ENCODE peak calls at places on chromosome 22, in five cellular contexts. X, B, L, A and S are unnamed samples.

GRCh38 chr22:16806401-16806800 is 18.8 kb downstream of the XKR3 start:
- DNase-seq in B (no peak), X (no peak), A (no peak), L (no peak), S (no peak)

GRCh38 chr22:41203118-41203517 is 2.0 kb upstream of the L3MBTL2 start:
- DNase-seq in X (no peak), A (no peak), L (no peak), B (no peak), S (no peak)

GRCh38 chr22:28829358-28830181 is 29.2 kb upstream of the XBP1 start:
- DNase-seq in X (peak), L (peak), B (peak), A (peak), S (peak)

GRCh38 chr22:50577987-50578775 is at the start of gene CPT1B:
- DNase-seq in A (no peak), X (no peak), L (no peak), B (no peak), S (no peak)

GRCh38 chr22:50209893-50210292 is 9.1 kb downstream of the SELENOO start:
- DNase-seq in B (peak), X (peak), A (peak), L (peak), S (no peak)

GRCh38 chr22:41094036-41094435 is 1.6 kb downstream of the EP300 start:
- DNase-seq in L (no peak), B (peak), A (no peak), X (peak), S (no peak)

GRCh38 chr22:22474733-22475132 is 33.8 kb downstream of the ZNF280B start:
- DNase-seq in X (no peak), B (no peak), L (no peak), A (no peak), S (no peak)

GRCh38 chr22:43128928-43129424 is 14.2 kb downstream of the MCAT start:
- DNase-seq in X (no peak), A (peak), B (peak), L (peak), S (no peak)

GRCh38 chr22:21866821-21867527 is 471 bp downstream of the MAPK1 start:
- DNase-seq in L (peak), B (peak), X (no peak), A (no peak), S (no peak)

GRCh38 chr22:31244044-31244942 is 32.2 kb downstream of the LIMK2 start:
- DNase-seq in B (peak), L (no peak), A (no peak), X (peak), S (no peak)

GRCh38 chr22:30610299-30610698 is 3.3 kb downstream of the TCN2 start:
- DNase-seq in B (no peak), A (no peak), L (no peak), X (no peak), S (no peak)

GRCh38 chr22:21837184-21837979 is 30.1 kb downstream of the MAPK1 start:
- DNase-seq in A (no peak), L (no peak), B (no peak), X (peak), S (no peak)

GRCh38 chr22:32573991-32574390 is 99.4 kb downstream of the FBXO7 start:
- DNase-seq in B (no peak), A (no peak), X (no peak), L (no peak), S (no peak)

GRCh38 chr22:29340566-29340965 is 25.1 kb upstream of the RASL10A start:
- DNase-seq in B (no peak), X (no peak), A (no peak), L (no peak), S (no peak)

GRCh38 chr22:50691521-50691920 is 18.9 kb downstream of the SHANK3 start:
- DNase-seq in X (peak), B (peak), A (peak), L (no peak), S (no peak)

GRCh38 chr22:23063539-23064380 is 6.6 kb upstream of the GNAZ start:
- DNase-seq in B (no peak), A (peak), L (peak), X (no peak), S (peak)

GRCh38 chr22:28899199-28899853 is 16.0 kb downstream of the ZNRF3 start:
- DNase-seq in A (no peak), L (no peak), B (no peak), X (no peak), S (no peak)

GRCh38 chr22:41915035-41915782 is at the start of gene SHISA8:
- DNase-seq in A (peak), B (peak), L (peak), X (peak), S (no peak)

GRCh38 chr22:30890689-30891442 is 77.7 kb downstream of the MORC2 start:
- DNase-seq in B (peak), L (peak), X (peak), A (peak), S (peak)

GRCh38 chr22:43158778-43159483 is 7.6 kb downstream of the TSPO start:
- DNase-seq in B (no peak), L (peak), A (no peak), X (no peak), S (no peak)

GRCh38 chr22:40484906-40485660 is 114.7 kb downstream of the SGSM3 start:
- DNase-seq in B (no peak), L (no peak), A (no peak), X (no peak), S (no peak)

GRCh38 chr22:45553333-45554039 is 50.8 kb downstream of the FBLN1 start:
- DNase-seq in L (peak), B (peak), X (peak), A (no peak), S (peak)

GRCh38 chr22:45554040-45554406 is 51.3 kb downstream of the FBLN1 start:
- DNase-seq in X (no peak), L (no peak), A (no peak), B (no peak), S (no peak)

GRCh38 chr22:45551310-45552016 is 48.8 kb downstream of the FBLN1 start:
- DNase-seq in L (no peak), X (no peak), B (no peak), A (no peak), S (no peak)

GRCh38 chr22:45552017-45552411 is 49.3 kb downstream of the FBLN1 start:
- DNase-seq in L (no peak), X (no peak), B (no peak), A (no peak), S (no peak)

DNA sequence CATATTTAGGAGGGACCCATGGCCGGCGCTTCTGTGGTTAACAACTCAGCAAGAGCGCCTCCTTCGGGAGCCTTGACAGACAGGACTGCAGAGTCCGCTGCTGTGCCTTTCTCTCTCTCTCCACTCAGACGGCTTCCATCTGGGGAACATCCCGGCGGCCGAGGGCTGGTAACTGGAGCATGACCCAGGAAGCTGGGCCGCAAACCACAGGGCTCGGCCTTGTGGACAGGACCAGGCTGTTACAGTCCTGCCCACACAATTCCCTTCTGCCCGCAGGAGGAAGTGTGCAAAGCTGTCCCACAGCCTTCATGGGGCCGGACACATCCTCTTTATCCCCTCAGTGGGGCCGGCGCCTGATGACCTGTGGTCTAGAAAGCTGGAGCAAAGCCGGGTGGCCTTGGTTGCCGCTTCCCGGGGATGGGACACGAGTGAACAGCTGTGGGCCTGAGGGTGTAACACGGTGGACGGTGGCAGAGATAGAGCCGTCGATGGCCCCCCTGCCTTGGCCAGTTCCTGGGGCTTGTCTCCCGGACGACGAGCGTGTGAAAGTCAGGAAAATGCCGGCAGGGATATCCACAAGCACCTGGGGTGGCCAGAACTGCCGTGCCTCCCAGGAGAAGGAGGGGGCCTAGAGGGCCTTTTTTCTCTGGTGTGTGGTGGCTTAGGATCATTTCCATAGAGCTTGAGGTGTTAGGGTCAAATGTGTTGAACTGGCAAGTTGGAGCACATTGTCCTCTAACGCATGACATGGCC is 50.1 kb downstream of the FBLN1 start:
- DNase-seq in X (peak), B (no peak), A (no peak), L (peak), S (no peak)
- TF ChIP-seq CTCF in X (peak), B (no peak), A (no peak), L (no peak), S (peak)

GRCh38 chr22:39388261-39389011 is 11.1 kb upstream of the TAB1 start:
- DNase-seq in X (peak), A (peak), B (peak), L (peak), S (peak)
- TF ChIP-seq CTCF in X (no peak), A (no peak), B (no peak), L (no peak), S (no peak)

GRCh38 chr22:24108073-24108472 is 73.2 kb upstream of the SUSD2 start:
- DNase-seq in L (no peak), A (no peak), X (no peak), B (no peak), S (no peak)
- TF ChIP-seq CTCF in L (no peak), A (no peak), X (no peak), B (no peak), S (peak)

GRCh38 chr22:27383896-27384295 is 417.7 kb downstream of the MN1 start:
- DNase-seq in B (no peak), A (no peak), X (no peak), L (no peak), S (no peak)

GRCh38 chr22:27388090-27388600 is 413.4 kb downstream of the MN1 start:
- DNase-seq in B (no peak), X (no peak), L (no peak), A (peak), S (peak)

GRCh38 chr22:27387561-27387960 is 414.0 kb downstream of the MN1 start:
- DNase-seq in A (peak), X (no peak), L (no peak), B (no peak), S (peak)

GRCh38 chr22:27385261-27385998 is 416.1 kb downstream of the MN1 start:
- DNase-seq in B (no peak), L (no peak), X (no peak), A (peak), S (peak)

DNA sequence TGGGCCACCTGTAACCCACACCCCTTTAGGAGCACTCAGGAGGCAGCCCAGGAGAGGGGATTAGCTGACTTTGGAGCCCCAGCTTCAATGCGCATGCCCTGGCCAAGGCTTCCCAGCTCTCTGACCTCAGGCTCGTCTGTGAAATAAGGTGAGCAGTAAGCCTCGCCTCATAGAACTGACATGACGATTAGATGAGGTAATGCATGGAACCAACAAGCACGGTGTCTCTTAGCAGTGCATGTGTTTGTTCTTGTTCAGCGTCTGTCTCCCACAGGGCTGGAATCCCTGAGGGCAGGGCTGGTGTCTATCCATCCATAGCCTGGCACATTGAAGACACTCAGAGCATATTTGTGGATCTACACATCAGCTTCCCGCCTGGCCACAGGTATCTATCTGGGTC is 415.4 kb downstream of the MN1 start:
- DNase-seq in A (peak), X (no peak), L (no peak), B (no peak), S (peak)
- TF ChIP-seq CTCF in A (no peak), X (no peak), L (no peak), B (no peak), S (no peak)

GRCh38 chr22:45210577-45211431 is 29.9 kb downstream of the KIAA0930 start:
- DNase-seq in B (no peak), A (no peak), L (no peak), X (no peak), S (no peak)

GRCh38 chr22:45208696-45208992 is 32.0 kb downstream of the KIAA0930 start:
- DNase-seq in X (no peak), L (no peak), B (no peak), A (no peak), S (no peak)

GRCh38 chr22:45210174-45210573 is 30.5 kb downstream of the KIAA0930 start:
- DNase-seq in L (no peak), X (no peak), A (no peak), B (no peak), S (no peak)

GRCh38 chr22:45207981-45208664 is 32.6 kb downstream of the KIAA0930 start:
- DNase-seq in A (no peak), L (no peak), B (no peak), X (peak), S (no peak)

GRCh38 chr22:45208993-45209838 is 31.5 kb downstream of the KIAA0930 start:
- DNase-seq in A (no peak), L (no peak), B (peak), X (peak), S (no peak)
- TF ChIP-seq CTCF in A (no peak), L (peak), B (peak), X (peak), S (peak)

GRCh38 chr22:37815593-37815992 is 7.6 kb upstream of the GALR3 start:
- DNase-seq in B (no peak), L (no peak), A (no peak), X (no peak), S (no peak)
- TF ChIP-seq CTCF in B (no peak), L (no peak), A (no peak), X (no peak), S (no peak)

DNA sequence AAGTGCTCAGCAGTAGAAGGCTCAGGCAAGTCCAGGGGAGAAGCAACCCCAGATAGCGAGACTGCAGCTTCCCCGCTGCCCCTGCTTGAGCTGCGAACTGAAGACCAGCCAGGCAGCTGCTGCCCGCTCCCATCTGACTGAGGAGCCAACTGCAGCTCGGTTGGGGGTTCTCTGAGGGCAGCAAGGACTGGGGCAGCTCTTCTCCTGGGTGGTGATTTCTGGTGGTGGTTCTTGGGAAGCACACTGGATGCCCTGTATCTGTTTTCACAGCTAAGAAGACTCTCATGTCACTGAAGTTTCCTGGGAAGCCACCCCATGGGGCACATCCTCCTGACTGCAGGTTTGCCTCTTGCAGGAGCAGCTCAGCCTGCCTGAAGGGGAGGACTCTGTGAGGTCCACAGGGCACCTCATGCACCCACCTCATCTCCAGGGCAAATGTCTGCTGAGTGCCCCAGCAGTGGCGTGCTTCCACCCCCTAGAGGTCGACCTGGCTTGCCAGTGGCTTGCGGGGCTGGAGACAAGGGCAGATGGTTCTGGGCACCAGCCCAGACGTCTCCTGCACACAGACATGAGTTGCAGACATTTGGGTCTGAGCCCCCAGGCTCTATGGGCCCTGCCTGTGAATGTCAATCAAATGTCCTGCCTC is 801.1 kb downstream of the BRD1 start:
- DNase-seq in A (no peak), L (no peak), B (no peak), X (no peak), S (no peak)
- TF ChIP-seq CTCF in A (no peak), L (no peak), B (no peak), X (no peak), S (no peak)

GRCh38 chr22:37982938-37983859 is 1.2 kb downstream of the SOX10 start:
- DNase-seq in X (no peak), L (no peak), A (no peak), B (peak), S (no peak)
- TF ChIP-seq CTCF in X (peak), L (no peak), A (no peak), B (peak), S (peak)

DNA sequence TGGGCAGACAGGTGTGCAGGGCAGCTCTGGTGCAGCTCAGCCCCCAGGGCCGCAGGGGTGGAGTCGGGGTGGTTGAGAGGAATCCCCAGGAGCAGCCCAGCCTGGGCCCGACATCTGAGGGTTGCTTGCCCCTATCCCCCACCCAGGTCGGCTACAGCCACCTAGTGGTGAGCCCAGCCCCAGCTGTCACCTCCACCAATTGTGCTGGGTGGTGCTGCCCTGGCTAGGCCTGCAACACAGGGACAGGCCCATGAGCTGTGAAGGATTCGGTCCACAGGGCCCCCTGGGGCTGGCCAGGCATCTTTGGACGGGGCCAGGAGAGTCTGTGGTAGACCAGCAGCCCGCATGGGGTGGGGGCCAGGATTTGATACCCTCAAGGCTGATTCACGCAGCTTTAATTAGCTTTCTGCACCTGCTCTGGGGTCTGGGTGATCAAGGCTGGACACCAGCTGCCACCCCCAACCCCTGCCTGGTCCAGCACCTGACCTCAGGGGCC is 29.5 kb downstream of the RTN4R start:
- DNase-seq in A (peak), L (peak), X (no peak), B (peak), S (no peak)
- TF ChIP-seq CTCF in A (no peak), L (peak), X (peak), B (peak), S (peak)